ENCODE peak calls at places on chromosome 13, in six cellular contexts. T is myocyte, X is posterior vena cava, W is NCI-H1417, M is SHP77 treated with DMSO at 0.1 percent for 48 hours, L is HFFc6. J is an unnamed sample.

GRCh38 chr13:21012841-21013681 is 48.3 kb downstream of the LATS2 start:
- DNase-seq in T (peak), X (no peak), W (no peak), M (no peak), L (no peak), J (no peak)

GRCh38 chr13:113442354-113442984 is 10.8 kb downstream of the ADPRHL1 start:
- DNase-seq in T (no peak), X (peak), W (no peak), M (no peak), L (no peak), J (no peak)

GRCh38 chr13:23348270-23349126 is 85.0 kb downstream of the SACS start:
- DNase-seq in T (no peak), X (no peak), W (no peak), M (no peak), L (no peak), J (no peak)

GRCh38 chr13:106063591-106064308 is 471.7 kb downstream of the EFNB2 start:
- DNase-seq in T (peak), X (no peak), W (no peak), M (no peak), L (peak), J (no peak)

GRCh38 chr13:46010148-46010547 is 42.4 kb downstream of the ZC3H13 start:
- DNase-seq in T (peak), X (no peak), W (no peak), M (no peak), L (no peak), J (peak)

GRCh38 chr13:94568443-94568842 is 27.5 kb downstream of the TGDS start:
- DNase-seq in T (no peak), X (no peak), W (no peak), M (no peak), L (no peak), J (no peak)

GRCh38 chr13:94641432-94641941 is 39.8 kb downstream of the GPR180 start:
- DNase-seq in T (peak), X (no peak), W (peak), M (peak), L (peak), J (peak)

GRCh38 chr13:112078879-112079526 is 12.1 kb downstream of the SOX1 start:
- DNase-seq in T (no peak), X (no peak), W (peak), M (no peak), L (no peak), J (no peak)

GRCh38 chr13:111049791-111050538 is 65.1 kb upstream of the ARHGEF7 start:
- DNase-seq in T (peak), X (no peak), W (peak), M (no peak), L (no peak), J (no peak)

GRCh38 chr13:79398169-79398568 is 7.9 kb downstream of the RBM26 start:
- DNase-seq in T (no peak), X (no peak), W (no peak), M (no peak), L (no peak), J (no peak)

GRCh38 chr13:112027250-112027649 is 39.7 kb upstream of the SOX1 start:
- DNase-seq in T (no peak), X (peak), W (no peak), M (no peak), L (no peak), J (no peak)

GRCh38 chr13:59700281-59700680 is 463.4 kb downstream of the DIAPH3 start:
- DNase-seq in T (no peak), X (no peak), W (no peak), M (no peak), L (peak), J (peak)

GRCh38 chr13:39768962-39769361 is 113.5 kb downstream of the COG6 start:
- DNase-seq in T (no peak), X (no peak), W (no peak), M (no peak), L (no peak), J (no peak)

GRCh38 chr13:64158910-64159309 is 2743.3 kb upstream of the PCDH20 start:
- DNase-seq in T (peak), X (peak), W (no peak), M (no peak), L (peak), J (no peak)

GRCh38 chr13:92972751-92973150 is 253.9 kb upstream of the GPC6 start:
- DNase-seq in T (no peak), X (no peak), W (no peak), M (no peak), L (no peak), J (no peak)

GRCh38 chr13:44759723-44760360 is 183.7 kb upstream of the TSC22D1 start:
- DNase-seq in T (no peak), X (no peak), W (peak), M (no peak), L (no peak), J (no peak)

GRCh38 chr13:34358811-34359513 is 541.0 kb downstream of the RFC3 start:
- DNase-seq in T (peak), X (no peak), W (no peak), M (no peak), L (peak), J (no peak)

J was measured in MV-4-11.